ENCODE peak calls at places on chromosomes 16 and 17, in six cellular contexts. Q is mammary epithelial cell, H is left lung, Y is PC-3, R is endothelial cell of umbilical vein, A is stomach. Z is an unnamed sample. For H3K36me3 and H3K4me1, the result is how much of the 10 kb centered on the place peaks cover.

GRCh38 chr17:58691701-58692238 is at the start of gene TEX14:
- DNase-seq in Q (no peak), H (no peak), Y (no peak), R (no peak), A (no peak), Z (peak)

GRCh38 chr17:30376621-30377452 is 1.9 kb upstream of the CPD start:
- DNase-seq in Q (no peak), H (no peak), Y (peak), R (no peak), A (no peak), Z (no peak)

GRCh38 chr17:31548709-31549108 is 157.2 kb downstream of the RAB11FIP4 start:
- DNase-seq in Q (no peak), H (no peak), Y (no peak), R (no peak), A (no peak), Z (no peak)

GRCh38 chr16:14193316-14193871 is 122.3 kb downstream of the MRTFB start:
- DNase-seq in Q (no peak), H (no peak), Y (no peak), R (no peak), A (peak), Z (peak)

GRCh38 chr16:58417600-58417999 is 25.3 kb downstream of the GINS3 start:
- DNase-seq in Q (no peak), H (no peak), Y (no peak), R (no peak), A (no peak), Z (no peak)

GRCh38 chr17:39170558-39170957 is 4.6 kb upstream of the ARL5C start:
- DNase-seq in Q (no peak), H (no peak), Y (no peak), R (no peak), A (no peak), Z (no peak)

GRCh38 chr16:2919511-2920255 is 8.0 kb downstream of the FLYWCH1 start:
- DNase-seq in Q (peak), H (no peak), Y (peak), R (peak), A (peak), Z (peak)

GRCh38 chr16:24045641-24046040 is 209.9 kb downstream of the PRKCB start:
- DNase-seq in Q (no peak), H (no peak), Y (peak), R (no peak), A (no peak), Z (no peak)

GRCh38 chr17:36861531-36861930 is 75.7 kb upstream of the LHX1 start:
- DNase-seq in Q (no peak), H (no peak), Y (no peak), R (no peak), A (no peak), Z (no peak)

GRCh38 chr17:6353161-6353560 is 81.8 kb downstream of the AIPL1 start:
- DNase-seq in Q (no peak), H (no peak), Y (no peak), R (no peak), A (no peak), Z (no peak)

GRCh38 chr16:50067290-50067853 is 1.6 kb downstream of the HEATR3 start:
- DNase-seq in Q (peak), H (no peak), Y (peak), R (peak), A (no peak), Z (peak)

GRCh38 chr17:72619976-72620650 is 472.4 kb downstream of the SLC39A11 start:
- DNase-seq in Q (no peak), H (no peak), Y (no peak), R (no peak), A (no peak), Z (no peak)

GRCh38 chr16:67226295-67226803 is 581 bp upstream of the TMEM208 start:
- DNase-seq in Q (no peak), H (no peak), Y (no peak), R (no peak), A (no peak), Z (no peak)

GRCh38 chr17:45009676-45010467 is 41.6 kb downstream of the DCAKD start:
- DNase-seq in Q (no peak), H (no peak), Y (no peak), R (no peak), A (no peak), Z (no peak)

GRCh38 chr16:84548971-84549844 is 44.7 kb upstream of the MEAK7 start:
- DNase-seq in Q (no peak), H (peak), Y (no peak), R (peak), A (no peak), Z (no peak)

GRCh38 chr17:67246398-67246647 is 1.3 kb upstream of the HELZ start:
- DNase-seq in Q (no peak), H (no peak), Y (no peak), R (peak), A (no peak), Z (no peak)

GRCh38 chr17:71071837-71072236 is 902.5 kb downstream of the KCNJ2 start:
- DNase-seq in Q (peak), H (no peak), Y (peak), R (no peak), A (no peak), Z (peak)

GRCh38 chr17:82332669-82333278 is 792 bp downstream of the SECTM1 start:
- DNase-seq in Q (peak), H (peak), Y (peak), R (peak), A (peak), Z (peak)

GRCh38 chr17:67718325-67718941 is 697 bp downstream of the NOL11 start:
- DNase-seq in Q (peak), H (no peak), Y (peak), R (no peak), A (no peak), Z (no peak)

GRCh38 chr17:10614536-10615155 is 42.5 kb downstream of the MYH3 start:
- DNase-seq in Q (peak), H (no peak), Y (peak), R (peak), A (no peak), Z (no peak)

GRCh38 chr17:69763503-69763902 is 311.5 kb upstream of the KCNJ16 start:
- DNase-seq in Q (peak), H (no peak), Y (peak), R (peak), A (no peak), Z (no peak)

GRCh38 chr17:60293580-60294335 is 98.2 kb downstream of the USP32 start:
- DNase-seq in Q (no peak), H (no peak), Y (no peak), R (no peak), A (no peak), Z (no peak)

GRCh38 chr17:34206569-34206968 is 48.5 kb upstream of the CCL2 start:
- DNase-seq in Q (no peak), H (no peak), Y (no peak), R (no peak), A (no peak), Z (no peak)

GRCh38 chr17:34204402-34204801 is 50.7 kb upstream of the CCL2 start:
- DNase-seq in Q (no peak), H (peak), Y (no peak), R (no peak), A (no peak), Z (no peak)

GRCh38 chr17:34203018-34203646 is 52.0 kb upstream of the CCL2 start:
- DNase-seq in Q (no peak), H (no peak), Y (no peak), R (no peak), A (no peak), Z (no peak)

GRCh38 chr17:34205401-34205800 is 49.7 kb upstream of the CCL2 start:
- DNase-seq in Q (no peak), H (no peak), Y (no peak), R (no peak), A (no peak), Z (no peak)

DNA sequence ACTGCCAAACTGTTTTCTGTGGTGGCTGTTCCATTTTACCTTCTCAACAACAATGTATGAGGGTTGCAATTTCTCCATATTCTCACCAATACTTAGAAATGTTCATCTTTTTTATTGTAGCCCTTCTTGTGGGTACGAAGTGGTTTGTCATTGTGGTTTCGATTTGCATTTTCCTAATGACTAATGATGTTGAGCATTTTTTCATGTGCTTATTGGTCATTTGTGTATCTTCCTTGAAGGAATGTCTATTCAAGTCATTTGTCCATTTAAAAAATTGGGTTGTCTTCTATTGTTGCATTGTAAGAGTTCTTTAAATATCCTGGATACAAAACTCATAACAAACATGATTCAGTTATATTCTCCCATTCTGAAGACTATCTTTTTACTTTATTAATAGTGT is 47.5 kb upstream of the CCL2 start:
- DNase-seq in Q (no peak), H (no peak), Y (no peak), R (no peak), A (no peak), Z (no peak)
- H3K36me3 ChIP-seq in Q (under half), H (under half), Y (under half), R (under half), A (under half), Z (under half)

DNA sequence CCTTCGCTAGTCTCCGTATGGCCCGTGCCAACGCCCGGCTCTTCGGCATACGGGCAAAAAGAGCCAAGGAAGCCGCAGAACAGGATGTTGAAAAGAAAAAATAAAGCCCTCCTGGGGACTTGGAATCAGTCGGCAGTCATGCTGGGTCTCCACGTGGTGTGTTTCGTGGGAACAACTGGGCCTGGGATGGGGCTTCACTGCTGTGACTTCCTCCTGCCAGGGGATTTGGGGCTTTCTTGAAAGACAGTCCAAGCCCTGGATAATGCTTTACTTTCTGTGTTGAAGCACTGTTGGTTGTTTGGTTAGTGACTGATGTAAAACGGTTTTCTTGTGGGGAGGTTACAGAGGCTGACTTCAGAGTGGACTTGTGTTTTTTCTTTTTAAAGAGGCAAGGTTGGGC is 2.5 kb downstream of the RPL13 start:
- DNase-seq in Q (no peak), H (no peak), Y (no peak), R (no peak), A (no peak), Z (no peak)
- H3K4me1 ChIP-seq in Q (under half), H (under half), Y (under half), R (under half), A (half or more), Z (under half)

GRCh38 chr17:17143501-17143900 is 62.6 kb downstream of the PLD6 start:
- DNase-seq in Q (no peak), H (peak), Y (no peak), R (no peak), A (no peak), Z (no peak)
- H3K36me3 ChIP-seq in Q (under half), H (under half), Y (half or more), R (half or more), A (half or more), Z (under half)

DNA sequence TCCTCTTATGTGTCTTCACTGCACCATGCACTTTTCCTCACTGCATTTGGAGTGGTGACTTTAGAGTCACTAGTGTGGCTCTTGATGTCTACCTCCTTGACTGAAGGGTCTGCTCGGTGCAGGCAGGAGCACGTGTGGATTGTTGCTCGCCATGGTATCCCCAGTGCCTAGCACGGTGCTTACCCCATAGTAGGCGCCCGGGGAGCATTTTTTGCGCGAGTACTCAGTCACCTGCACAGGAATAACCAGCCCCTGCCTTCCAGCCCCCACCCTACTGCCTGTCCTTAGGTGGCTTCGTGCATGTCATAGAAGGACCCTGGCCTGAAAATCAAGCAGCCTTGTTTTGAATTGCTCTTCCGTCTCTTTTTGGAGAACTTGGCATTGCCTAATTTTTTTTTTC is 31.3 kb downstream of the CDRT15 start:
- DNase-seq in Q (no peak), H (no peak), Y (no peak), R (no peak), A (no peak), Z (no peak)
- H3K4me1 ChIP-seq in Q (under half), H (under half), Y (under half), R (under half), A (under half), Z (under half)

DNA sequence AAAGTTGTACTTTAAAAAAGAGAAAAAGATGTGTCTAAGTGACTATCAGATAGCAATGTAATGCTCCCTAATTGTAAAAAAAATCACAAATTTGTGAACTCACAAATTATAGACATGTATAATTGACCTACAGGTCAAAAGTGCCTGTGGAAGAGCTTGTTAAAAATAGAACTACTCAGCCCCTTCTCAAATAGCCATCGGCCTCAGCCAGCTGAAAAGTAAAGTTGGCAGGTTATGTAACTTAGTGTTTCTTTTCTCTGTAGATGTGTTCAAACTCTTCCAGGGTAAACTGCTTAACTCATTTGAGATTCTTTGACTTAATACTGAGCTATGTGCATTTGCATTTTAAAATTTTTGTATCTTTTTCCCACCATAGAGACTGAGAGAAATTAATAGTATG is 13.3 kb downstream of the AKTIP start:
- DNase-seq in Q (no peak), H (no peak), Y (no peak), R (no peak), A (no peak), Z (no peak)
- H3K36me3 ChIP-seq in Q (under half), H (under half), Y (under half), R (under half), A (half or more), Z (under half)

DNA sequence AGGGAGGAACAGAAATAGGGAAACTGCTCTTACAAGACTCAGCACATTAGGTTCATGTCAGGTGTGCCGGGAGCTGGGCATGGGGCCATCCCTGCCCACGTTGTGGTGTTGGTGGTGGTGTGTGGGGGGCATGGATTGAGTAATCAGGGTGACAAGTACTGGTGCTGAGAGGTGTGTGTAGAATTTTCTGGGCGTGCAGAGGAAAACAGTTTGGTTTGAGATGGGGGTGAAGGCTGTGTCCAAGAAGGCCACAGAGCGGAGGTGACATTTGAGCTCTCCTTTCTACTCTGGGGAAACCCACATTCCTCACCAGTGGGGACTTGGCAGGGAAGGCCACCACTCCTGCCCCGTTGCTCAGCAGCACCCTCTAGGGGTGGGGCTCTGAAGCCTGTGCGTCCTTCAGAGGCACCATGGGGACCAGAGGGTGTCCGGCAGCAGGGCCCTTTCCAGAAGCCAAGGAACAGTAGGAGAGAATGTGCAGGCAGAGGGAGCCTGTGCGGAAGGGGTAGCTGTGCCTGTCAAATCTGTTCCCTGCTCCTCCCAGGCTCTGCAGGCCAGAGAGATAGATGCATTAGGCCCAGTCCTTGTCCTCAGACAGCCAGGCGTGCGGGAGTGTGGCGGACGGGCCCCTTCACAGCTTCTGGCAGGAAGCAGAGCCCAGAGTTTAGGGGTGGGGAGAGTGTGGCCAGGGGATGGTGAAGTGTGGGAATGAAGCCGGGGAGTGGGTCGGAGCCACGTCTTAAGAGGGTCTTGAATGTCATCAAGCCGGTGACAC is 48.7 kb upstream of the GSE1 start:
- DNase-seq in Q (peak), H (peak), Y (peak), R (no peak), A (no peak), Z (no peak)
- H3K4me1 ChIP-seq in Q (under half), H (under half), Y (under half), R (under half), A (half or more), Z (half or more)

GRCh38 chr16:1661826-1662225 is 16.3 kb upstream of the JPT2 start:
- DNase-seq in Q (no peak), H (no peak), Y (no peak), R (no peak), A (no peak), Z (no peak)
- H3K36me3 ChIP-seq in Q (under half), H (under half), Y (under half), R (half or more), A (half or more), Z (under half)

Z was measured in mucosa of descending colon.